ENCODE peak calls at places on chromosomes 5 and 9, in six cellular contexts. Q is transverse colon, O is tibial artery, X is cardiac fibroblast, G is Peyer's patch, D is body of pancreas. M is an unnamed sample.

GRCh38 chr9:21070887-21071286 is 6.9 kb downstream of the IFNB1 start:
- DNase-seq in O (no peak), D (no peak), X (peak; percentile 7), G (no peak), Q (no peak), M (no peak)

GRCh38 chr9:14993061-14993800 is 83.0 kb upstream of the FREM1 start:
- DNase-seq in G (peak; percentile 87), X (peak; percentile 83), Q (peak; percentile 73), O (peak; percentile 58), D (peak; percentile 90), M (peak; percentile 73)

GRCh38 chr9:13705913-13706312 is 426.4 kb upstream of the MPDZ start:
- DNase-seq in Q (no peak), G (no peak), D (peak; percentile 12), O (peak; percentile 89), X (peak; percentile 98), M (no peak)

GRCh38 chr9:99023229-99023628 is 79.5 kb downstream of the COL15A1 start:
- DNase-seq in D (no peak), G (no peak), Q (no peak), X (no peak), O (no peak), M (no peak)

GRCh38 chr5:90802695-90803317 is 244.2 kb downstream of the ADGRV1 start:
- DNase-seq in G (no peak), D (peak; percentile 41), O (no peak), Q (peak; percentile 21), X (peak; percentile 41), M (peak; percentile 29)

GRCh38 chr5:67010684-67011409 is 185.8 kb downstream of the CD180 start:
- DNase-seq in O (no peak), G (no peak), Q (peak; percentile 21), X (peak; percentile 51), D (no peak), M (no peak)

GRCh38 chr5:106094836-106095235 is 1575.9 kb downstream of the EFNA5 start:
- DNase-seq in D (no peak), G (no peak), O (no peak), X (no peak), Q (no peak), M (no peak)

GRCh38 chr5:128965011-128965637 is at the start of gene SLC27A6:
- DNase-seq in G (peak; percentile 41), O (no peak), D (peak; percentile 21), Q (no peak), X (no peak), M (no peak)

GRCh38 chr9:96256800-96257199 is 45.2 kb downstream of the HSD17B3 start:
- DNase-seq in G (no peak), X (no peak), Q (no peak), O (no peak), D (no peak), M (peak; percentile 55)

GRCh38 chr9:25724424-25724823 is 46.2 kb upstream of the TUSC1 start:
- DNase-seq in D (no peak), Q (no peak), G (no peak), X (no peak), O (no peak), M (no peak)

GRCh38 chr5:1203968-1204692 is 2.7 kb downstream of the SLC6A19 start:
- DNase-seq in X (no peak), G (no peak), O (no peak), Q (no peak), D (no peak), M (no peak)

GRCh38 chr5:53063791-53064190 is 45.8 kb downstream of the MOCS2 start:
- DNase-seq in X (no peak), O (no peak), D (no peak), G (no peak), Q (no peak), M (no peak)

GRCh38 chr5:151098185-151098813 is 17.5 kb upstream of the TNIP1 start:
- DNase-seq in G (peak; percentile 27), X (no peak), Q (no peak), D (no peak), O (no peak), M (no peak)

GRCh38 chr5:173616577-173617118 is at the start of gene BOD1:
- DNase-seq in Q (peak; percentile 97), O (peak; percentile 98), G (peak; percentile 96), X (peak; percentile 98), D (peak; percentile 98), M (peak; percentile 94)

GRCh38 chr5:143488372-143488771 is 84.9 kb upstream of the NR3C1 start:
- DNase-seq in Q (no peak), G (no peak), D (no peak), X (no peak), O (no peak), M (no peak)

GRCh38 chr5:67405101-67405364 is 208.4 kb upstream of the CD180 start:
- DNase-seq in Q (no peak), D (no peak), O (no peak), X (no peak), G (no peak), M (no peak)

GRCh38 chr5:177419045-177419444 is 7.4 kb upstream of the GRK6 start:
- DNase-seq in D (no peak), X (peak; percentile 77), G (no peak), O (no peak), Q (no peak), M (no peak)

GRCh38 chr9:33290994-33291397 is 680 bp downstream of the NFX1 start:
- DNase-seq in O (no peak), Q (no peak), D (no peak), G (no peak), X (no peak), M (no peak)

GRCh38 chr5:2857837-2858236 is 106.4 kb upstream of the IRX2 start:
- DNase-seq in X (no peak), G (no peak), O (no peak), D (no peak), Q (no peak), M (no peak)

GRCh38 chr5:56426658-56427057 is 193.5 kb upstream of the ANKRD55 start:
- DNase-seq in X (no peak), Q (no peak), D (no peak), O (no peak), G (no peak), M (no peak)

GRCh38 chr5:143016777-143017374 is 246.7 kb downstream of the ARHGAP26 start:
- DNase-seq in D (peak; percentile 21), X (peak; percentile 70), G (no peak), Q (peak; percentile 50), O (peak; percentile 32), M (no peak)

GRCh38 chr5:115685966-115686691 is 60.3 kb upstream of the TMED7 start:
- DNase-seq in X (peak; percentile 17), G (no peak), D (peak; percentile 6), Q (no peak), O (peak; percentile 22), M (no peak)

GRCh38 chr5:87113848-87114247 is 153.8 kb upstream of the RASA1 start:
- DNase-seq in G (no peak), X (peak; percentile 39), D (no peak), Q (no peak), O (no peak), M (no peak)

GRCh38 chr9:127353882-127354281 is 43.1 kb upstream of the SLC2A8 start:
- DNase-seq in Q (no peak), X (no peak), G (no peak), D (no peak), O (no peak), M (peak; percentile 64)

GRCh38 chr5:113093561-113093960 is 117.0 kb downstream of the DCP2 start:
- DNase-seq in Q (no peak), O (no peak), G (no peak), X (no peak), D (no peak), M (no peak)

GRCh38 chr9:75455444-75455921 is 367.2 kb downstream of the OSTF1 start:
- DNase-seq in O (peak; percentile 56), X (peak; percentile 3), G (no peak), D (no peak), Q (no peak), M (no peak)

GRCh38 chr5:136016945-136017530 is 11.8 kb upstream of the TGFBI start:
- DNase-seq in G (no peak), O (no peak), X (peak; percentile 88), Q (no peak), D (peak; percentile 23), M (no peak)

GRCh38 chr5:73370076-73370475 is 78.5 kb downstream of the FOXD1 start:
- DNase-seq in Q (no peak), G (no peak), D (no peak), X (no peak), O (no peak), M (no peak)

GRCh38 chr9:97385626-97386264 is 26.2 kb upstream of the TDRD7 start:
- DNase-seq in Q (no peak), X (no peak), O (no peak), G (no peak), D (no peak), M (no peak)

GRCh38 chr5:122180863-122181519 is 51.6 kb downstream of the ZNF474 start:
- DNase-seq in O (no peak), D (no peak), G (no peak), Q (no peak), X (peak; percentile 71), M (no peak)

GRCh38 chr5:132779961-132780360 is 2.9 kb upstream of the SEPTIN8 start:
- DNase-seq in G (no peak), X (no peak), O (no peak), Q (no peak), D (no peak), M (no peak)

GRCh38 chr5:121573844-121574243 is 277.8 kb upstream of the FTMT start:
- DNase-seq in D (no peak), X (no peak), G (no peak), O (no peak), Q (no peak), M (no peak)

GRCh38 chr9:38332625-38333024 is 59.9 kb upstream of the ALDH1B1 start:
- DNase-seq in O (no peak), G (no peak), X (no peak), D (peak; percentile 72), Q (no peak), M (no peak)

GRCh38 chr5:62011072-62011664 is 294.8 kb upstream of the KIF2A start:
- DNase-seq in O (no peak), X (no peak), G (no peak), D (no peak), Q (no peak), M (no peak)

GRCh38 chr5:173290477-173291131 is 37.6 kb downstream of the STC2 start:
- DNase-seq in G (no peak), O (no peak), Q (no peak), X (peak; percentile 74), D (no peak), M (no peak)

GRCh38 chr5:65771266-65771665 is 49.3 kb downstream of the NLN start:
- DNase-seq in O (no peak), X (no peak), G (no peak), D (no peak), Q (no peak), M (no peak)
- H3K4me3 ChIP-seq in O (no peak overlapping the region), X (no peak overlapping the region), G (no peak overlapping the region), D (no peak overlapping the region), Q (no peak overlapping the region), M (no peak overlapping the region)

GRCh38 chr9:2290382-2290781 is 275.2 kb downstream of the SMARCA2 start:
- DNase-seq in G (no peak), Q (no peak), D (no peak), O (no peak), X (no peak), M (no peak)
- H3K4me3 ChIP-seq in G (no peak overlapping the region), Q (no peak overlapping the region), D (no peak overlapping the region), O (no peak overlapping the region), X (no peak overlapping the region), M (no peak overlapping the region)

GRCh38 chr5:107543868-107544267 is 126.9 kb downstream of the EFNA5 start:
- DNase-seq in O (no peak), Q (no peak), G (no peak), X (no peak), D (no peak), M (no peak)
- H3K4me3 ChIP-seq in O (no peak overlapping the region), Q (no peak overlapping the region), G (no peak overlapping the region), X (no peak overlapping the region), D (no peak overlapping the region), M (no peak overlapping the region)

GRCh38 chr9:35923598-35923926 is 14.3 kb downstream of the SPAAR start:
- DNase-seq in Q (no peak), X (no peak), D (no peak), G (no peak), O (no peak), M (no peak)
- H3K4me3 ChIP-seq in Q (no peak overlapping the region), X (no peak overlapping the region), D (no peak overlapping the region), G (no peak overlapping the region), O (no peak overlapping the region), M (no peak overlapping the region)